ENCODE peak calls at places on chromosomes 2 and 18, in four cellular contexts. M is cardiac muscle cell, O is HFFc6, J is kidney. A is an unnamed sample.

GRCh38 chr2:3488768-3489448 is 30.4 kb downstream of the ADI1 start:
- DNase-seq in M (no peak), O (no peak), J (no peak), A (peak)

GRCh38 chr2:239606955-239607794 is 206.4 kb upstream of the HDAC4 start:
- DNase-seq in M (no peak), O (no peak), J (no peak), A (no peak)

GRCh38 chr2:67625671-67626070 is 228.5 kb downstream of the ETAA1 start:
- DNase-seq in M (no peak), O (peak), J (no peak), A (no peak)

GRCh38 chr2:65199194-65199593 is 28.4 kb upstream of the ACTR2 start:
- DNase-seq in M (no peak), O (no peak), J (no peak), A (no peak)

GRCh38 chr18:48872234-48873145 is 78.3 kb downstream of the SMAD7 start:
- DNase-seq in M (no peak), O (peak), J (no peak), A (no peak)

GRCh38 chr18:54119524-54120019 is 104.9 kb downstream of the MBD2 start:
- DNase-seq in M (peak), O (peak), J (no peak), A (peak)

GRCh38 chr2:951224-952006 is 766 bp downstream of the SNTG2 start:
- DNase-seq in M (peak), O (no peak), J (no peak), A (no peak)

GRCh38 chr2:231795525-231796327 is 9.5 kb downstream of the COPS7B start:
- DNase-seq in M (peak), O (peak), J (no peak), A (no peak)

GRCh38 chr2:8525582-8526402 is 156.1 kb upstream of the ID2 start:
- DNase-seq in M (peak), O (no peak), J (peak), A (peak)

GRCh38 chr2:144444418-144444817 is 75.5 kb downstream of the ZEB2 start:
- DNase-seq in M (no peak), O (no peak), J (no peak), A (no peak)

DNA sequence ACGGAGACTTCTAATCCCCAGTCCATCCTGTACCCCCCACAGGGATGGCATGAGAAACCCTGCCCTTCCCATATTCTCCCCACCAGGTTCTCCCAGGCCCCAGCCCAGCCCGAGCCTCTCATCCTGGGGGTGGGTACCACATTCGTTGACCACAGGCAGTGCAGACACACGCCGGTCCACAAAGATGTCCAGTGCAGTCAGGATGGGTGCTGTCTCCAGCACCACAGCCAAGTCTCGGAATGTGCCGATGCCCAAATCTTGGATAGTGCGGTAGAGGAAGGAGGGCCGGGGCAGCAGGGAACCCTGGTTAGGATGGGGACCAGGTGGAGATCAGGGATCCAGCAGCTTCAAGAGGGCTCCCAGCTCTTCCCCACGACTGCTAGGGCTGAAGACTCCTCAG is 4.8 kb downstream of the PRKAG3 start:
- DNase-seq in M (no peak), O (no peak), J (no peak), A (no peak)
- TF ChIP-seq CTCF in M (no peak), O (no peak), J (no peak), A (no peak)

GRCh38 chr2:235319095-235319494 is 174.7 kb upstream of the AGAP1 start:
- DNase-seq in M (no peak), O (no peak), J (no peak), A (no peak)
- TF ChIP-seq CTCF in M (no peak), O (no peak), J (no peak), A (no peak)

GRCh38 chr2:241618296-241618805 is 18.6 kb downstream of the THAP4 start:
- DNase-seq in M (no peak), O (no peak), J (no peak), A (no peak)
- TF ChIP-seq CTCF in M (no peak), O (no peak), J (no peak), A (no peak)

GRCh38 chr18:70411886-70412443 is 123.1 kb downstream of the SOCS6 start:
- DNase-seq in M (no peak), O (no peak), J (no peak), A (no peak)
- TF ChIP-seq CTCF in M (no peak), O (peak), J (no peak), A (no peak)

GRCh38 chr2:225006730-225007129 is 35.5 kb downstream of the DOCK10 start:
- DNase-seq in M (no peak), O (no peak), J (no peak), A (no peak)

GRCh38 chr2:225008179-225008829 is 34.0 kb downstream of the DOCK10 start:
- DNase-seq in M (no peak), O (no peak), J (no peak), A (no peak)

GRCh38 chr2:225010804-225011203 is 31.5 kb downstream of the DOCK10 start:
- DNase-seq in M (no peak), O (peak), J (no peak), A (no peak)

GRCh38 chr2:225009768-225010167 is 32.5 kb downstream of the DOCK10 start:
- DNase-seq in M (no peak), O (no peak), J (no peak), A (no peak)

GRCh38 chr2:225008935-225009334 is 33.3 kb downstream of the DOCK10 start:
- DNase-seq in M (peak), O (no peak), J (no peak), A (peak)
- TF ChIP-seq CTCF in M (peak), O (peak), J (peak), A (peak)

DNA sequence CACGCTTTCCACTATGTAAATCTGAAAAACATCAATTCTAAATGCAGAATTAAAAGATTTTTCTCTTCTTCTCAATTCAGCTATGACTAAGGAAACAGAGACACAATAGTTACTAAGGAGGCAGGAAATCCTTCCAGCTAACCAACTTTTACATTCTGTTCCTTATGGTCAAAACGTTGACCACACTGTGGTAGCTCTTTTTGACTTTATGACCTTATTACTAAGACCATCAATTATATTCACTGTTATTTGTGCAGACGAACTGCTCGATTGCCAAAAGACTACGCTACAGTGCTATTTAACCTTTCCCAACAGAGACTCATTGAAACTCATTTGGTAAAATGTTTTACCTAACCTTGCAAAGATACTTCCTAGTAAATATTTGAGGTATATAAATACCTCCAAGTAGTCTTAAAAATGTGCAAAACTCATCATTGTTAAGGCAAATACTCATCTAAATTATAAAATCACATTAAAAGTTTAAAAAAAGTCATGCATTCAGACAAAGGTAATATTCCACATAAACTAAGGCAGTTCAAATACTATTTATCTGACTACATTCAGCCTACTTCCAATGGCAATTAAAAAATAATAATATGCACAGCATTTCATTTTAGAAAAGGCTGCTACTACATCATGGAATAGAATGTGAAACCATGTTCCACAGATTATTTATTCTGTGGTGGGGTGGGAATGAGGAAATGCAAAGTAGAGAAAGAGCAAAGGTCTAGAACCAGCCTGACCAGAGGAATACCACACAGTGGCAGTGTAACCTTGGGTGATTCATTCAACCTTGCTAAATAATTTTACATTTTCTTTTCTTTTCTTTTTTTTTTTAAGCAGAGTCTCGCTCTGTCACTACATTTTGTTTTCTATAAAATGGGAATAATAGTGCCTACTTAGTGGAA is 139.8 kb downstream of the THADA start:
- DNase-seq in M (no peak), O (peak), J (no peak), A (no peak)
- TF ChIP-seq CTCF in M (no peak), O (no peak), J (peak), A (no peak)

GRCh38 chr2:177691177-177691576 is 298.6 kb downstream of the AGPS start:
- DNase-seq in M (no peak), O (no peak), J (no peak), A (no peak)
- TF ChIP-seq CTCF in M (no peak), O (no peak), J (no peak), A (no peak)

DNA sequence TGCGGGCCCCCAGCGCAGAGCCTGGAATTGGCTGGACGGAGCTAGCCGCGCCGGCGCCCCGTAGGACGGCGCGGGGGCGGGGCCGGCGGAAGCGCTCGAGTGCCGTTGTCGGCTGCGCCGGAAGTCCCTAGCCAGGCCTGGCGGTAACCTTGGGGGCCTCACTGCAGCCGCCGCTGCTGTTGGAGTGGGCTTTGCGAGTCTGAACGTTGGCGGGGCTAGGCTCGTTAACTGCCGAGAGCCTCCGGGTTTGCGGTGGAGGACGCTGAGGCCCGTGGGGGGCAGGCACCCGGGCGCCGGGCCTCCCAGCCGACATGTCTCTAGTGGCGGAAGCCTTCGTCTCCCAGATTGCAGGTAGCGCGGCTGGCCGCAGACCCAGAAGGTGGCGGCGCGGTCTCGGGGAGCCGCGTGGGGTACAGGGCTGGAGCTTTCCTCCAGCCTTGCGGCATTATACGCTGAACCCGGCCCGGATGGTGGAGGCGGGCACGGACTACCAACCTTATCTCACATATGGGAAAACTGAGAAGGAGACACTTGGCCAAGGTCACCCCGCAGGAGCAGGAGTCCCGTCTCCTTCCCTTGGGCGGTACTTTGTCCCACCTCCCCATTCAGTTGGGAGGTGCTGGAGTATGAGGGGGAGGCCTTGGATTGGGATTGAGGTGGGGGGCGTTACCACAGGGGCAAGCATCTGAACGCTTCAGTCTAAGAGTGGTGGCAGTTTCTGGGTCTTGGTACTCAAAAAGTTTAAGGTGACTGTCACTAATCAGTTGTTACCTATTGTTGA is at the start of gene MTX2:
- DNase-seq in M (peak), O (peak), J (peak), A (peak)
- TF ChIP-seq CTCF in M (peak), O (peak), J (no peak), A (no peak)

DNA sequence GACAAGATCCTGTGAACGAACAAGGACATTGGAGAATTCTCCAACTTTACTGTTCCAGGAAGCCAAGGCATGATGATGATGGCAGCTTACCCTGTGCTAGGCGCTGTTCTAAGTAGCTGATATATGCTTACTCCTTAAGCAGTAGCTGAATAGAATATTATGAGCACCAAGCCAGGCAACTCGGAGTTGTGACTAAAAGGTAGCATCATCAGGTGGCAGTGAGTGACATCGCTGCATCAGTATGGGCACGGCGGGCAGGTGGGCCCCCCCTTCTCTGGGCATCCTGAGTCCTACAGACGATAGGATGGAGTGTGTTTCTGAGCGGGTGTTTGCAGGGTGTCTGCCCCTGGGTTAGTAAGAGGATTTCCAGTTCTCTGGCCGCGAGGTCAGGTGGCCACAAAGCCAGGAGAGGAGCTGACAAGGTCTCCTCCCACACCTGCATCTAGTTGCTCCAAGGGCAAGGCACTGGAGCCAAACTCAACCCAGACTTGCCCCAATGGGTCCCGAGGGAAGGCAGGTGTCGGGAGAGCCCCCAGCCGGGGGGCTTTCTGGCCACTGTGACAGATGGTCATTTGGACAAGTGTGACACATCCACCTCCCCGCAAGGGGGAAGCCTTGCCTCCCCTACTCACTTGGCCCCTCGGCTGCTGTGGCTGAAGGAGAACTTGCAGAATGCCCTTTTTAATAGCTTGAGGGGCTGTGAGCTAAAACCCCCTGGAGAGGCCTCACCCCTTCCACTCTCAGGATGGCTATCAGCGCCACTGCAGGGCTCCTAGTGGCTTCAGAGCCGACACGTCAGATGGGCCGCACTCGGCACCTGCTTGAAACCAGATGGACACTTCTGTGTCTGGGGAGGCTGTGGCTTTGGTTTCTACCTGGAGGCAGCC is 55.5 kb downstream of the CRACDL start:
- DNase-seq in M (no peak), O (no peak), J (no peak), A (no peak)
- TF ChIP-seq CTCF in M (no peak), O (no peak), J (no peak), A (no peak)

DNA sequence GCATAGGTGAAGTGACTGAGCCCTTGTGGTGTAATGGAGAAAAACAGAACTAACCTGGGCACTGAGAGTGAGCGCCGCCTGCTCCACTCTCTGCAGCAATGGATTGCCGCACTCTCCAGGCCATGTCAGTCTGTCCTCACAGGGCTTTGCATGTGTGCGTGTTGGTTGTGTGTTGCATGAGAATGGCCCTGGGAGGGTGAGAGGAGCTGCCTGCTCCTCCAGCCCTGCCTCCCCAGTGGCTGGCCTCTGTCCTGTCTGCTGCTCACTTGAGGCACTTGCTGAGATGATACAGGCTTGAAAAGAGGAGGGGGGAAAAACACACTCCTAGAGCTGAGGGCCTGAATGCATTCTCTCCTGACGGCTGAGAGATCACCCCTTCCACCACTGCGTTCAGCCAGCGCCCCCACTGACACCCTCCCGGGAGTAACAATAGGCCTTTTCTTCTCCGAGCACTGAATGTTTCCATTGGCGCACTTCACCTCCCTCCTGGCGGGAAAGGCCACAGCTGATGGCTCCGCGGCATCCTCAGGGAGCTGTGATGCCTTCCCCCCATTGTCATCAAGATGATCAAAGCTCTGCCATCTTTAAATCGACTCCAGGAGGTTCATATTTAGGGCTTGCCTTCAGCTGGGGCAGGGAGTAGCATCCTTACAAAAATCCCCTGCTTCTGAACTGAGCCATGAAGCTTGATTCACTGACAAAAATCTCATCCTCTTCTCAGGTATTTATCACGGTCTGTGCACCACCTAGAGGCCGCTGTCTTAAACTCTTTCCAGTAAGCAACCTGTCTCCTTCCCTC is 49.9 kb upstream of the DAPL1 start:
- DNase-seq in M (peak), O (peak), J (no peak), A (peak)
- TF ChIP-seq CTCF in M (peak), O (peak), J (peak), A (peak)

A was measured in nephron progenitor cell.